ENCODE peak calls at places on chromosomes 3 and 15, in five cellular contexts. X is naive thymus-derived CD8-positive, alpha-beta T cell; V is activated naive CD4-positive, alpha-beta T cell treated with anti-CD3 and anti-CD28 coated beads, Interleukin-2, amount 50 U/mL, for 16 hours; I is naive B cell; G is hypothalamus. R is an unnamed sample.

GRCh38 chr15:43093026-43093425 is 12.8 kb downstream of the UBR1 start:
- DNase-seq in I (no peak), G (no peak), V (no peak), X (no peak), R (no peak)

GRCh38 chr3:179450321-179450720 is 949 bp downstream of the GNB4 start:
- DNase-seq in G (no peak), V (no peak), I (no peak), X (no peak), R (no peak)

GRCh38 chr15:48250640-48251076 is 44.6 kb downstream of the SLC12A1 start:
- DNase-seq in I (peak; percentile 1), X (no peak), G (no peak), V (no peak), R (peak; percentile 1)

GRCh38 chr15:101501703-101502373 is 12.3 kb upstream of the PCSK6 start:
- DNase-seq in I (peak; percentile 55), G (peak; percentile 70), V (peak; percentile 54), X (peak; percentile 43), R (peak; percentile 20)

GRCh38 chr3:102532901-102533300 is 98.1 kb downstream of the ZPLD1 start:
- DNase-seq in V (no peak), I (no peak), X (no peak), G (no peak), R (no peak)

GRCh38 chr15:92503889-92504288 is 110.2 kb downstream of the ST8SIA2 start:
- DNase-seq in X (no peak), I (no peak), V (no peak), G (no peak), R (no peak)

GRCh38 chr3:31004025-31004678 is 109.7 kb upstream of the GADL1 start:
- DNase-seq in V (no peak), X (no peak), G (no peak), I (no peak), R (no peak)

GRCh38 chr15:40263036-40263754 is 19.7 kb downstream of the ANKRD63 start:
- DNase-seq in G (no peak), X (no peak), I (no peak), V (no peak), R (no peak)

GRCh38 chr3:54837964-54838363 is 89.9 kb downstream of the LRTM1 start:
- DNase-seq in G (no peak), X (no peak), I (no peak), V (no peak), R (no peak)

GRCh38 chr15:66936115-66936863 is 129.1 kb upstream of the SMAD3 start:
- DNase-seq in V (no peak), X (no peak), G (no peak), I (no peak), R (no peak)

GRCh38 chr15:70466305-70466704 is 297.1 kb downstream of the UACA start:
- DNase-seq in I (no peak), V (no peak), G (no peak), X (no peak), R (no peak)

GRCh38 chr3:65479967-65480366 is 558.8 kb downstream of the MAGI1 start:
- DNase-seq in I (no peak), X (no peak), G (no peak), V (no peak), R (no peak)

GRCh38 chr3:78076379-78076778 is 1036.5 kb downstream of the ROBO2 start:
- DNase-seq in X (no peak), V (no peak), I (no peak), G (no peak), R (no peak)

GRCh38 chr3:107208796-107209195 is 168.4 kb upstream of the CCDC54 start:
- DNase-seq in V (no peak), I (no peak), X (no peak), G (no peak), R (no peak)

GRCh38 chr15:27082526-27082925 is 111.5 kb downstream of the GABRG3 start:
- DNase-seq in V (no peak), I (no peak), X (no peak), G (no peak), R (no peak)

GRCh38 chr3:16793321-16793720 is 91.4 kb upstream of the PLCL2 start:
- DNase-seq in V (no peak), X (no peak), G (no peak), I (no peak), R (no peak)

GRCh38 chr3:69922521-69923000 is 77.0 kb upstream of the SAMMSON start:
- DNase-seq in G (no peak), X (no peak), V (no peak), I (no peak), R (no peak)

GRCh38 chr3:111763968-111764367 is 95.1 kb upstream of the PHLDB2 start:
- DNase-seq in G (no peak), V (no peak), X (no peak), I (no peak), R (no peak)

GRCh38 chr3:65190111-65190510 is 502.3 kb upstream of the ADAMTS9 start:
- DNase-seq in I (no peak), G (no peak), X (no peak), V (no peak), R (no peak)

GRCh38 chr3:157746391-157746790 is 243.2 kb upstream of the VEPH1 start:
- DNase-seq in V (no peak), G (no peak), I (no peak), X (no peak), R (no peak)

GRCh38 chr3:72624656-72625055 is 223.6 kb downstream of the SHQ1 start:
- DNase-seq in G (no peak), X (no peak), I (no peak), V (no peak), R (no peak)

GRCh38 chr3:123535580-123535979 is 49.3 kb downstream of the HACD2 start:
- DNase-seq in G (no peak), V (no peak), I (no peak), X (no peak), R (no peak)

GRCh38 chr3:25884981-25885380 is 95.1 kb downstream of the OXSM start:
- DNase-seq in V (no peak), I (no peak), G (no peak), X (no peak), R (no peak)

GRCh38 chr3:29344154-29344553 is 63.3 kb downstream of the RBMS3 start:
- DNase-seq in I (no peak), G (no peak), X (no peak), V (no peak), R (no peak)

GRCh38 chr3:38738630-38739395 is 77.2 kb downstream of the SCN10A start:
- DNase-seq in I (no peak), V (no peak), G (no peak), X (no peak), R (no peak)

GRCh38 chr15:80549712-80550111 is 145.4 kb upstream of the ABHD17C start:
- DNase-seq in V (no peak), X (no peak), I (no peak), G (no peak), R (no peak)

GRCh38 chr3:113897373-113897777 is 50.4 kb upstream of the ZDHHC23 start:
- DNase-seq in I (no peak), V (no peak), X (no peak), G (no peak), R (no peak)

GRCh38 chr15:26757156-26757555 is 15.7 kb downstream of the GABRB3 start:
- DNase-seq in V (no peak), G (peak; percentile 4), I (no peak), X (no peak), R (no peak)

GRCh38 chr3:121736112-121736511 is 13.4 kb downstream of the GOLGB1 start:
- DNase-seq in G (no peak), V (no peak), I (no peak), X (no peak), R (no peak)

GRCh38 chr3:23800731-23801130 is 5.0 kb upstream of the UBE2E1 start:
- DNase-seq in V (no peak), X (no peak), G (no peak), I (no peak), R (no peak)

GRCh38 chr3:126128504-126129407 is 44.8 kb upstream of the SLC41A3 start:
- DNase-seq in I (no peak), G (no peak), V (no peak), X (no peak), R (no peak)

GRCh38 chr3:189096092-189096491 is 75.7 kb upstream of the TPRG1 start:
- DNase-seq in X (no peak), G (no peak), I (no peak), V (no peak), R (no peak)

GRCh38 chr15:95567686-95568085 is 762.8 kb upstream of the NR2F2 start:
- DNase-seq in G (no peak), V (no peak), I (no peak), X (no peak), R (no peak)

GRCh38 chr3:70090322-70090913 is 90.9 kb downstream of the SAMMSON start:
- DNase-seq in G (no peak), V (no peak), I (no peak), X (no peak), R (no peak)

GRCh38 chr3:17846466-17846865 is 104.0 kb upstream of the TBC1D5 start:
- DNase-seq in X (no peak), V (no peak), I (no peak), G (no peak), R (no peak)

GRCh38 chr3:42019144-42019952 is 57.4 kb upstream of the ULK4 start:
- DNase-seq in G (no peak), V (no peak), X (no peak), I (no peak), R (no peak)